ENCODE peak calls at places on chromosomes 11 and 22, in ten cellular contexts. E is iPS DF 6.9, B is psoas muscle, C is aorta, H is thoracic aorta, L is adrenal gland, T is body of pancreas, P is GM23248, M is upper lobe of right lung, W is HCT116. A is an unnamed sample.

GRCh38 chr11:26286472-26287066 is 45.4 kb upstream of the ANO3 start:
- DNase-seq in H (no peak), M (no peak), L (no peak), P (peak; percentile 37), B (no peak), C (no peak), E (no peak), T (no peak), W (no peak), A (no peak)

GRCh38 chr11:33259869-33260268 is 2.7 kb downstream of the HIPK3 start:
- DNase-seq in E (no peak), P (peak; percentile 52), B (no peak), T (no peak), M (no peak), H (no peak), L (no peak), W (no peak), C (no peak), A (no peak)

GRCh38 chr11:86706341-86707131 is 34.1 kb upstream of the ME3 start:
- DNase-seq in C (no peak), M (no peak), T (no peak), W (no peak), E (no peak), L (no peak), P (no peak), H (no peak), B (no peak), A (no peak)

GRCh38 chr11:30798547-30799236 is 212.5 kb upstream of the MPPED2 start:
- DNase-seq in E (no peak), P (no peak), W (no peak), T (no peak), M (no peak), C (no peak), B (no peak), H (no peak), L (no peak), A (no peak)

GRCh38 chr11:110777765-110778164 is 65.5 kb upstream of the ARHGAP20 start:
- DNase-seq in L (peak; percentile 33), T (peak; percentile 14), E (no peak), B (no peak), C (peak; percentile 56), P (peak; percentile 73), H (no peak), W (no peak), M (no peak), A (no peak)

GRCh38 chr11:123549901-123550619 is 104.4 kb downstream of the SCN3B start:
- DNase-seq in C (no peak), W (no peak), L (peak; percentile 30), H (no peak), T (no peak), E (no peak), B (no peak), P (peak; percentile 45), M (no peak), A (no peak)

GRCh38 chr22:50269573-50270301 is 443 bp downstream of the MAPK11 start:
- DNase-seq in E (no peak), H (no peak), W (no peak), B (no peak), P (peak; percentile 73), M (no peak), C (no peak), L (peak; percentile 38), T (no peak), A (no peak)

GRCh38 chr22:26669060-26669481 is 11.7 kb downstream of the MIAT start:
- DNase-seq in W (peak; percentile 62), B (no peak), C (no peak), H (no peak), E (peak; percentile 57), T (peak; percentile 91), L (peak; percentile 50), M (no peak), P (peak; percentile 83), A (no peak)

GRCh38 chr11:19827399-19828135 is 114.9 kb downstream of the NAV2 start:
- DNase-seq in M (no peak), C (no peak), P (no peak), H (no peak), W (no peak), T (no peak), L (no peak), E (no peak), B (no peak), A (no peak)

GRCh38 chr11:69333906-69334305 is 40.0 kb downstream of the MYEOV start:
- DNase-seq in E (no peak), C (no peak), P (no peak), W (no peak), L (no peak), B (no peak), T (no peak), H (no peak), M (peak; percentile 8), A (no peak)

GRCh38 chr11:122323754-122324421 is 207.9 kb upstream of the BLID start:
- DNase-seq in C (no peak), W (no peak), E (no peak), B (no peak), T (no peak), M (no peak), P (no peak), L (no peak), H (no peak), A (no peak)
- H3K27me3 ChIP-seq in C (no peaks in the 10 kb centered on the region), W (no peaks in the 10 kb centered on the region), E (no peaks in the 10 kb centered on the region), B (no peaks in the 10 kb centered on the region), T (no peaks in the 10 kb centered on the region), M (no peaks in the 10 kb centered on the region), P (no peaks in the 10 kb centered on the region), L (no peaks in the 10 kb centered on the region), H (no peaks in the 10 kb centered on the region), A (peaks cover 17% of the 10 kb centered on the region)

GRCh38 chr22:28977481-28977971 is 84.1 kb downstream of the C22orf31 start:
- DNase-seq in E (no peak), H (no peak), M (no peak), B (no peak), L (peak; percentile 24), W (peak; percentile 18), P (peak; percentile 25), T (peak; percentile 22), C (no peak), A (no peak)

GRCh38 chr22:28976588-28976987 is 85.0 kb downstream of the C22orf31 start:
- DNase-seq in L (no peak), B (no peak), P (peak; percentile 90), T (no peak), W (peak; percentile 56), H (no peak), E (no peak), C (no peak), M (no peak), A (no peak)

GRCh38 chr22:28978158-28978557 is 83.5 kb downstream of the C22orf31 start:
- DNase-seq in W (peak; percentile 40), C (no peak), H (no peak), E (no peak), T (no peak), M (no peak), B (peak; percentile 77), P (peak; percentile 75), L (peak; percentile 62), A (no peak)

GRCh38 chr22:28978863-28979799 is 82.5 kb downstream of the C22orf31 start:
- DNase-seq in E (no peak), W (no peak), B (no peak), P (no peak), C (no peak), L (no peak), T (no peak), H (no peak), M (no peak), A (no peak)

DNA sequence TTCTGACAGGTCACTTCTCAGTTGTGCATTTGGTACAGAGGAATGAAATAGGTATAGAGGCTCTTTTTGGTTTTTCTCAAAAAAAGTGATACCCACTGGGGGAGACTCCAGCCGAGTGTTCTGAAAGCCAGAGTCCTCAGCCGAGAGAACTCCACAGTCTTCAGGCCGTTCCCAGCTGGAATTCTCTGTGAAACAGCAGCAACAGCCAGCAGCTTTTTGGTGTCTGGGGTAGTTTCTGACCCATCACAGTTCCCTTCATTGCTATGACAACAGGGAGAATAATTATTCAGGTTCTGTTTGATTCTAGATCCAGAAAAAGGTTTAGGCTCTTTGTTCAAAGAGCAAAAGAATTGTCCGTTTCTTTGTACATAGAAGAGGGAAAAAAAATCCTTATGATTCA is 84.6 kb downstream of the C22orf31 start:
- DNase-seq in W (no peak), B (no peak), M (no peak), P (no peak), E (no peak), H (no peak), C (no peak), L (no peak), T (no peak), A (no peak)
- H3K27ac ChIP-seq in W (peak overlapping the region; percentile 72), B (peak overlapping the region; percentile 86), M (peak overlapping the region; percentile 25), P (no peak overlapping the region), E (no peak overlapping the region), H (peak overlapping the region; percentile 13), C (peak overlapping the region; percentile 38), L (peak overlapping the region; percentile 67), T (peak overlapping the region; percentile 9), A (peak overlapping the region; percentile 44)

GRCh38 chr11:46677991-46678740 is 22.3 kb downstream of the ARHGAP1 start:
- DNase-seq in M (peak; percentile 59), W (no peak), E (no peak), B (no peak), P (peak; percentile 49), T (no peak), L (peak; percentile 46), H (no peak), C (peak; percentile 31), A (no peak)
- H3K27me3 ChIP-seq in M (no peaks in the 10 kb centered on the region), W (no peaks in the 10 kb centered on the region), E (no peaks in the 10 kb centered on the region), B (no peaks in the 10 kb centered on the region), P (no peaks in the 10 kb centered on the region), T (no peaks in the 10 kb centered on the region), L (no peaks in the 10 kb centered on the region), H (no peaks in the 10 kb centered on the region), C (no peaks in the 10 kb centered on the region), A (no peaks in the 10 kb centered on the region)

GRCh38 chr11:64101461-64101860 is 64.5 kb downstream of the MACROD1 start:
- DNase-seq in P (peak; percentile 34), M (no peak), H (no peak), B (no peak), E (no peak), L (peak; percentile 24), C (no peak), T (no peak), W (no peak), A (no peak)

GRCh38 chr11:64100782-64101358 is 65.0 kb downstream of the MACROD1 start:
- DNase-seq in M (no peak), E (no peak), W (no peak), L (no peak), P (no peak), T (no peak), B (no peak), C (no peak), H (no peak), A (no peak)

GRCh38 chr11:64102005-64102738 is 63.7 kb downstream of the MACROD1 start:
- DNase-seq in W (no peak), M (no peak), H (no peak), P (no peak), L (no peak), E (no peak), B (peak; percentile 76), C (no peak), T (no peak), A (no peak)

GRCh38 chr11:64099436-64099835 is 63.7 kb downstream of the FLRT1 start:
- DNase-seq in M (no peak), L (no peak), W (no peak), C (no peak), T (no peak), B (no peak), E (no peak), H (no peak), P (no peak), A (no peak)

DNA sequence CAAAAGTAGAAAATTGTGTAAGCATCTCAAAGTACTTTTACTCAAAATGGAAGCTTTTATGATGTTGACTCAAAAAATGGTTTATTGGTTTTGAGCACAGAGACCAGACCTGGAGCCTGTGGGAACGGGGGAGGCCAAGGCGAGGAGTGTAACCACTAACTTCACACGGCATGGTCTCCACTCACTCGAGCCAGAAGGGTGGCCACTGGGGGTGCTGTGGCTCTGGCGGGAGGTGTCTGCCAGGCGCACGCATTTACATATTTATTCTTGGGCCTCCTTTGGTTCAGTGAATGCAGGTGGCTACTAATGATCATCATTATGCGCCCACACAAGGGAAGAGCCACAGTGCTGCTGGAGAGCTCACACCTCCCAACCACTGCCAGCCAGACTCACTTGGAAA is 64.6 kb downstream of the FLRT1 start:
- DNase-seq in W (no peak), M (no peak), T (no peak), B (no peak), C (no peak), L (no peak), E (no peak), P (no peak), H (no peak), A (no peak)
- H3K27ac ChIP-seq in W (no peak overlapping the region), M (no peak overlapping the region), T (no peak overlapping the region), B (no peak overlapping the region), C (no peak overlapping the region), L (peak overlapping the region; percentile 22), E (no peak overlapping the region), P (no peak overlapping the region), H (no peak overlapping the region), A (no peak overlapping the region)